ENCODE peak calls at places on chromosomes 13 and 19, in five cellular contexts. Y, G, R, V and X are unnamed samples.

GRCh38 chr13:90375851-90376250 is 971.6 kb upstream of the MIR17HG start:
- DNase-seq in V (no peak), Y (no peak), G (no peak), R (no peak), X (no peak)

GRCh38 chr13:75299913-75300862 is 181.8 kb downstream of the TBC1D4 start:
- DNase-seq in Y (no peak), G (no peak), V (no peak), R (peak; percentile 42), X (no peak)

GRCh38 chr13:56561327-56561726 is 579.4 kb upstream of the PRR20A start:
- DNase-seq in V (no peak), R (no peak), Y (no peak), G (no peak), X (no peak)

GRCh38 chr19:33503791-33504444 is 17.7 kb downstream of the PEPD start:
- DNase-seq in R (no peak), V (no peak), Y (no peak), G (no peak), X (no peak)

GRCh38 chr13:25584975-25585374 is 213.2 kb downstream of the ATP8A2 start:
- DNase-seq in R (peak; percentile 1), Y (no peak), G (no peak), V (no peak), X (no peak)

GRCh38 chr13:46168341-46168740 is 13.6 kb downstream of the LCP1 start:
- DNase-seq in R (no peak), G (no peak), V (peak; percentile 46), Y (no peak), X (no peak)

GRCh38 chr13:97243915-97244820 is 22.0 kb downstream of the MBNL2 start:
- DNase-seq in V (no peak), G (peak; percentile 92), Y (no peak), R (no peak), X (no peak)

GRCh38 chr13:93230466-93230865 is 3.9 kb downstream of the GPC6 start:
- DNase-seq in R (peak; percentile 87), Y (no peak), G (peak; percentile 55), V (no peak), X (no peak)

GRCh38 chr19:50406156-50406820 is 12.4 kb upstream of the SPIB start:
- DNase-seq in G (no peak), V (no peak), R (no peak), Y (no peak), X (no peak)

GRCh38 chr13:47632311-47632710 is 368.8 kb downstream of the SUCLA2 start:
- DNase-seq in V (no peak), Y (no peak), G (no peak), R (no peak), X (no peak)

GRCh38 chr19:58291943-58292342 is 13.2 kb downstream of the ZNF8 start:
- DNase-seq in R (no peak), V (no peak), Y (no peak), G (no peak), X (no peak)

GRCh38 chr19:2532252-2533071 is 56.5 kb downstream of the GADD45B start:
- DNase-seq in R (peak; percentile 94), V (no peak), G (no peak), Y (no peak), X (no peak)

GRCh38 chr13:73677041-73677589 is 457.1 kb downstream of the KLF12 start:
- DNase-seq in R (peak; percentile 10), Y (no peak), V (no peak), G (no peak), X (no peak)

DNA sequence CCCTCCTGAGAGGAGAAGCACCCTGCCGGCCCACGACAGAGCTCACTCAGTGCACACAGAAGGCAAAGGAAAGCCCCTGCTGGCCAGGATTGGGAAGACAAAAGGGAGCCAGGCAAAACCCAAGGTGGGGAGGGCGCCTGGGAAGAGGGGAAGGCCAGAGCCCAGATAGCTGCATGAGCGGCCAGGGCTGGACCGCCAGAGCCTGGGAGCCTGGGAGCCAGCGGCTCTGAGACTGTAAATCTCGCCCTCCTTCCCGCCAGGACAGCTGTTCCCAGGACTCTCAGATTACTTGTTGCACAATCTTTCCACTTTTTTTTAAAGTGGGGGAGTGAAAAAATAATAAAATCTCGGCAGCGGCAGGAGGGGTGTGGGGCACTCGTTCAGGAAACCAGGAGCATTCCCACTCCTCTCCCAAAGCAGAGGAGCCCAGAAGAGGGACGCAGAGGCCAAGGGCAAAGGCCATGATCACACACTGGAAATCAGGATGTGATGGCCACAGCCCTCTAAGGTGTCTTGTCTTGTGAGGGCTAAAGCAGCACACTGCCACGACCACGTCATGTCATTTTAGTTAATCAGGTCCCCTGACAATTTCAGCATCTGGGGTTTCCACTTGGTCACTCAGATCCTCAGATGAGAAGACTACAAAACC is 19.6 kb upstream of the EPHX3 start:
- DNase-seq in V (peak; percentile 96), Y (no peak), R (peak; percentile 98), G (peak; percentile 40), X (no peak)
- H3K27ac ChIP-seq in V (peak overlapping the region; percentile 76), Y (peak overlapping the region; percentile 83), R (peak overlapping the region; percentile 99), G (no peak overlapping the region), X (peak overlapping the region; percentile 58)

GRCh38 chr13:41622545-41623429 is 165.4 kb downstream of the RGCC start:
- DNase-seq in V (no peak), Y (no peak), R (peak; percentile 69), G (no peak), X (no peak)
- H3K27ac ChIP-seq in V (peak overlapping the region; percentile 82), Y (no peak overlapping the region), R (peak overlapping the region; percentile 37), G (no peak overlapping the region), X (no peak overlapping the region)

GRCh38 chr19:7426986-7427385 is 61.8 kb downstream of the PEX11G start:
- DNase-seq in Y (no peak), V (no peak), G (no peak), R (no peak), X (no peak)

GRCh38 chr19:7428651-7429113 is 60.2 kb downstream of the PEX11G start:
- DNase-seq in R (no peak), G (no peak), V (no peak), Y (no peak), X (no peak)

GRCh38 chr19:7421941-7422744 is 66.7 kb downstream of the PEX11G start:
- DNase-seq in Y (no peak), G (no peak), V (no peak), R (no peak), X (no peak)

DNA sequence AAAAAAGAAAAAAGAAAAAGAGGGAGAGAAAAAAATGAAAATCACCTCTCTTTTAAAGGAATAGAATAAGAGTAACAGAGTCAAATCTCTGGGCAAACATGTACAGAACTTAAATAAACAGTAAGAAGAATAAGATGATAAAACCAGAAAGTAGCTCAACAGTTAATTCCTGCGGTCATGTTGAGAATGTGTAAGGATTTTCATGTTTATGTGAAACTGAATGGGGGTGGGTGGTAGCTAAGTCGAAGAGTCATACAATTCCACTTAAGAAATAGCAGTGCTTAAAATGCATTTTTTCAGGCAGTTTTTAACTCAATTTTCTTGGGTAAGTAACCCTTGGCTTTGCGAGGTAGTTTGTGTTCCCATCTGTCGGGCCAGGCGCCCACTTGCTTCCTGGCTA is 60.9 kb downstream of the PEX11G start:
- DNase-seq in V (no peak), Y (no peak), R (peak; percentile 77), G (no peak), X (no peak)
- H3K27ac ChIP-seq in V (no peak overlapping the region), Y (no peak overlapping the region), R (no peak overlapping the region), G (no peak overlapping the region), X (no peak overlapping the region)

GRCh38 chr13:113567681-113568080 is 16.9 kb upstream of the TFDP1 start:
- DNase-seq in Y (no peak), V (no peak), R (no peak), G (no peak), X (no peak)
- H3K27ac ChIP-seq in Y (no peak overlapping the region), V (no peak overlapping the region), R (no peak overlapping the region), G (no peak overlapping the region), X (no peak overlapping the region)

DNA sequence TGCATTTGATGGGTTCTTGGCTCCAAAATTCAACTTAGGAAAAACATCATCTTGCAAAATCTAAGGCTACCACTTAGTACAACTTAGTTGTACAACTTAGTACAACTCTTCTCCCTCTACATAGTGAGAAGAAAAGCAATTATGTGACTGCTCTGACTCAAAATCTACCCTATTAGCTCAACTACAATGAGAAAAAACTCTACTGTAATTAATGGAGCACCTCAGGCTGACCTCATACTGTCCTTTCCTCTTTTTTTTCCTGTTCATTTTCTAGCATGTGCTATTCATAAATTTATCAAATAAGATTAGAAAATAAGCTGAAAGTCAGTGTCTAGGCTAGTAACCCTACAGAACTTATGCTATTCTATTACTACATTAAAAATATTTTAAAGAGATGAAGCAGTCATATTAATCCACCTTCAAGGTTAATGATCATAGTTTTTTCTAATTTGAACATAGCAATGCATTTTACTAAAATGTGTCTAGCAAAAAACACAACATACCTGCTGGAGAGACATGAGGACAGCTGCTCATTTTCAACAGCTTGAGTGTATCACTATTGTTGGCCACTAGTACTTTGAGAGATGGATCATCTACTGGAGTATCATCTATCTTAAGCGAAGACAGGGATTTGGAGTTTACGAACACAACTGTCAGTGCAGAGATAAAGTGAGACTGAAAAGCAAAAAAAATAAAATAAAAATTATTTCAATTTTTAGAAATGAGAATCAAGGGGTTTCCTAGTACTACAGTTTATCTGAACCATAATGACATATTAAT is 11.9 kb downstream of the FBXL3 start:
- DNase-seq in Y (no peak), G (no peak), V (no peak), R (no peak), X (no peak)
- H3K27ac ChIP-seq in Y (no peak overlapping the region), G (no peak overlapping the region), V (no peak overlapping the region), R (no peak overlapping the region), X (no peak overlapping the region)